ENCODE peak calls at places on chromosomes 16 and 17, in seven cellular contexts. N is adrenal gland, V is NCI-H460, K is NCI-H226, Q is transverse colon, D is GF-D8, W is nephron progenitor cell. P is an unnamed sample.
A peak's percentile ranks its signal among the peaks of the same experiment; 100 is the strongest.

GRCh38 chr17:43905400-43905984 is 1.8 kb downstream of the MPP2 start:
- DNase-seq in N (no peak), Q (no peak), V (no peak), D (no peak), W (no peak), K (no peak), P (no peak)

GRCh38 chr16:50320310-50320709 is 48.5 kb downstream of the BRD7 start:
- DNase-seq in Q (no peak), N (no peak), W (no peak), V (no peak), D (no peak), K (no peak), P (no peak)

GRCh38 chr17:2624292-2624731 is 30.9 kb downstream of the PAFAH1B1 start:
- DNase-seq in W (no peak), Q (no peak), N (no peak), K (no peak), D (peak; percentile 35), V (no peak), P (no peak)

GRCh38 chr17:60471451-60471850 is 49.2 kb downstream of the CHCT1 start:
- DNase-seq in Q (no peak), W (no peak), K (no peak), N (no peak), V (no peak), D (no peak), P (no peak)

GRCh38 chr17:9072626-9073339 is 51.5 kb downstream of the NTN1 start:
- DNase-seq in D (no peak), W (no peak), N (no peak), Q (peak; percentile 35), K (no peak), V (no peak), P (no peak)

GRCh38 chr17:82917656-82918345 is 78.0 kb upstream of the ZNF750 start:
- DNase-seq in K (no peak), Q (no peak), D (no peak), N (peak; percentile 31), V (no peak), W (peak; percentile 36), P (no peak)

GRCh38 chr17:10557422-10557821 is 8.0 kb upstream of the MYH2 start:
- DNase-seq in W (no peak), V (no peak), Q (no peak), K (no peak), D (no peak), N (no peak), P (no peak)

GRCh38 chr17:8975091-8975707 is 9.7 kb upstream of the PIK3R5 start:
- DNase-seq in V (no peak), W (no peak), D (no peak), K (no peak), Q (no peak), N (no peak), P (no peak)

GRCh38 chr17:2084129-2084765 is 29.3 kb downstream of the HIC1 start:
- DNase-seq in N (peak; percentile 60), W (no peak), Q (peak; percentile 77), D (no peak), V (peak; percentile 36), K (no peak), P (peak; percentile 69)

GRCh38 chr16:57639172-57639571 is 10.7 kb downstream of the ADGRG1 start:
- DNase-seq in V (no peak), N (no peak), D (no peak), Q (no peak), K (no peak), W (peak; percentile 83), P (peak; percentile 81)

GRCh38 chr17:29148790-29149430 is 31.3 kb downstream of the MYO18A start:
- DNase-seq in N (peak; percentile 94), V (peak; percentile 92), D (peak; percentile 43), W (peak; percentile 98), K (peak; percentile 88), Q (peak; percentile 96), P (peak; percentile 97)

GRCh38 chr17:21146362-21147021 is 19.7 kb downstream of the DHRS7B start:
- DNase-seq in V (no peak), K (no peak), Q (no peak), W (no peak), D (peak; percentile 76), N (no peak), P (no peak)

P was measured in hepatocyte.